ENCODE peak calls at places on chromosomes 6 and 20, in nine cellular contexts. F, O, H, W, M, U, R, Q and N are unnamed samples.

GRCh38 chr6:37244430-37245310 is 12.9 kb upstream of the TBC1D22B start:
- DNase-seq in W (peak; percentile 100), U (peak; percentile 100), H (peak; percentile 87), F (peak; percentile 100), Q (peak; percentile 88), M (peak; percentile 71), R (peak; percentile 77), O (no peak), N (peak; percentile 100)

GRCh38 chr6:138597336-138597735 is 98.0 kb upstream of the NHSL1 start:
- DNase-seq in W (no peak), O (no peak), H (no peak), M (no peak), F (no peak), U (peak; percentile 35), Q (no peak), R (no peak), N (peak; percentile 79)

GRCh38 chr6:14031516-14031915 is 86.1 kb upstream of the CD83 start:
- DNase-seq in M (no peak), W (no peak), H (peak; percentile 19), U (no peak), O (no peak), R (no peak), Q (peak; percentile 17), F (no peak), N (no peak)

GRCh38 chr6:45387236-45387635 is 9.5 kb upstream of the SUPT3H start:
- DNase-seq in O (no peak), F (no peak), M (no peak), H (peak; percentile 45), Q (no peak), W (no peak), U (no peak), R (no peak), N (peak; percentile 48)

GRCh38 chr20:47781631-47782030 is 3.6 kb downstream of the SULF2 start:
- DNase-seq in Q (peak; percentile 17), F (no peak), R (no peak), O (no peak), M (no peak), H (no peak), U (no peak), W (no peak), N (no peak)

GRCh38 chr20:3239026-3239866 is at the start of gene SLC4A11:
- DNase-seq in O (peak; percentile 49), W (peak; percentile 16), F (no peak), U (peak; percentile 26), M (peak; percentile 81), H (peak; percentile 91), R (peak; percentile 85), Q (peak; percentile 68), N (no peak)

GRCh38 chr6:5506149-5506548 is 244.8 kb downstream of the FARS2 start:
- DNase-seq in H (no peak), F (no peak), Q (no peak), R (no peak), O (no peak), W (no peak), M (no peak), U (no peak), N (no peak)

GRCh38 chr6:112223070-112223861 is 31.1 kb downstream of the LAMA4 start:
- DNase-seq in H (peak; percentile 65), Q (no peak), R (no peak), F (peak; percentile 86), W (peak; percentile 89), O (no peak), M (no peak), U (peak; percentile 95), N (peak; percentile 86)

GRCh38 chr20:39036011-39036410 is 73.9 kb downstream of the DHX35 start:
- DNase-seq in U (no peak), Q (no peak), M (no peak), F (peak; percentile 21), H (peak; percentile 56), O (no peak), W (no peak), R (no peak), N (no peak)

GRCh38 chr20:23362392-23363256 is 642 bp downstream of the GZF1 start:
- DNase-seq in M (peak; percentile 73), R (peak; percentile 46), F (no peak), H (peak; percentile 59), O (peak; percentile 52), W (no peak), U (no peak), Q (peak; percentile 55), N (no peak)

GRCh38 chr6:27133281-27134227 is 113.9 kb upstream of the PRSS16 start:
- DNase-seq in U (no peak), H (peak; percentile 42), Q (peak; percentile 43), R (peak; percentile 61), O (peak; percentile 87), F (no peak), M (peak; percentile 74), W (no peak), N (no peak)

GRCh38 chr6:162856885-162857284 is 129.1 kb downstream of the PACRG start:
- DNase-seq in W (peak; percentile 59), O (no peak), U (peak; percentile 85), R (no peak), F (peak; percentile 54), M (no peak), Q (peak; percentile 54), H (peak; percentile 73), N (peak; percentile 79)

GRCh38 chr6:107657755-107658461 is 166.2 kb downstream of the SCML4 start:
- DNase-seq in R (peak; percentile 49), M (peak; percentile 55), W (no peak), H (no peak), Q (peak; percentile 27), O (peak; percentile 88), F (peak; percentile 64), U (peak; percentile 48), N (peak; percentile 57)

GRCh38 chr20:57238089-57238488 is 28.4 kb downstream of the BMP7 start:
- DNase-seq in M (no peak), Q (no peak), W (no peak), H (no peak), F (no peak), R (no peak), O (no peak), U (no peak), N (no peak)

GRCh38 chr6:7242835-7243187 is 70.2 kb downstream of the SSR1 start:
- DNase-seq in O (no peak), Q (peak; percentile 5), U (no peak), W (no peak), M (no peak), H (no peak), F (no peak), R (no peak), N (no peak)

GRCh38 chr6:45812937-45813336 is 202.7 kb downstream of the CLIC5 start:
- DNase-seq in W (no peak), R (no peak), H (no peak), F (no peak), M (peak; percentile 42), U (peak; percentile 39), Q (no peak), O (no peak), N (peak; percentile 62)

GRCh38 chr20:58890454-58891075 is 38.0 kb downstream of the GNAS start:
- DNase-seq in F (no peak), H (peak; percentile 80), U (no peak), W (peak; percentile 43), M (peak; percentile 90), R (peak; percentile 72), Q (peak; percentile 67), O (peak; percentile 73), N (peak; percentile 59)

GRCh38 chr6:67190733-67191132 is 1444.3 kb upstream of the ADGRB3 start:
- DNase-seq in R (no peak), U (no peak), M (no peak), H (no peak), O (no peak), Q (no peak), W (no peak), F (no peak), N (no peak)

GRCh38 chr6:43927525-43928210 is 157.7 kb downstream of the VEGFA start:
- DNase-seq in Q (no peak), R (peak; percentile 74), H (no peak), F (no peak), M (no peak), W (no peak), U (no peak), O (peak; percentile 16), N (no peak)

GRCh38 chr6:162917506-162917905 is 189.7 kb downstream of the PACRG start:
- DNase-seq in U (no peak), R (no peak), O (no peak), W (no peak), M (no peak), F (no peak), H (peak; percentile 49), Q (no peak), N (peak; percentile 35)

GRCh38 chr6:151101811-151102694 is 137.7 kb upstream of the AKAP12 start:
- DNase-seq in O (no peak), W (no peak), R (no peak), Q (no peak), U (no peak), H (no peak), F (no peak), M (no peak), N (no peak)

GRCh38 chr6:111154981-111155380 is 67.7 kb downstream of the SLC16A10 start:
- DNase-seq in Q (no peak), U (no peak), H (no peak), O (peak; percentile 68), F (no peak), M (no peak), R (no peak), W (no peak), N (no peak)

GRCh38 chr6:106122306-106122940 is 36.3 kb downstream of the PRDM1 start:
- DNase-seq in H (no peak), W (no peak), F (no peak), Q (no peak), M (no peak), O (no peak), U (no peak), R (no peak), N (no peak)

GRCh38 chr6:45495404-45496084 is 117.8 kb upstream of the SUPT3H start:
- DNase-seq in F (no peak), Q (no peak), W (no peak), M (no peak), O (peak; percentile 13), U (no peak), R (no peak), H (no peak), N (no peak)

GRCh38 chr6:166932616-166933015 is 23.7 kb downstream of the RNASET2 start:
- DNase-seq in Q (no peak), M (no peak), W (no peak), R (no peak), F (no peak), U (no peak), H (no peak), O (no peak), N (no peak)

GRCh38 chr20:59043698-59044097 is 1.1 kb upstream of the PRELID3B start:
- DNase-seq in M (no peak), Q (no peak), W (no peak), U (no peak), O (peak; percentile 34), H (peak; percentile 28), R (no peak), F (no peak), N (no peak)

GRCh38 chr6:10621227-10621626 is 73.2 kb downstream of the C6orf52 start:
- DNase-seq in U (no peak), H (no peak), R (no peak), M (peak; percentile 34), F (no peak), W (no peak), Q (no peak), O (no peak), N (no peak)

GRCh38 chr20:32623667-32624157 is 38.6 kb upstream of the NOL4L start:
- DNase-seq in Q (no peak), U (no peak), O (no peak), R (no peak), M (no peak), F (no peak), W (no peak), H (no peak), N (no peak)

GRCh38 chr6:45031601-45032000 is 296.5 kb upstream of the RUNX2 start:
- DNase-seq in U (no peak), H (no peak), F (no peak), O (no peak), M (no peak), W (no peak), Q (no peak), R (no peak), N (no peak)

GRCh38 chr6:131787079-131787478 is 20.7 kb upstream of the ENPP1 start:
- DNase-seq in O (no peak), M (no peak), Q (no peak), F (no peak), W (no peak), R (no peak), H (no peak), U (no peak), N (no peak)

GRCh38 chr6:161135695-161136591 is 137.9 kb downstream of the AGPAT4 start:
- DNase-seq in R (no peak), F (no peak), O (no peak), U (no peak), W (no peak), M (no peak), Q (no peak), H (no peak), N (no peak)